ENCODE peak calls at places on chromosomes 5 and 9, in eight cellular contexts. M, P, W, U, G, D, Z and B are unnamed samples.
A peak's percentile ranks its signal among the peaks of the same experiment; 100 is the strongest.

GRCh38 chr9:137277329-137278041 is at the start of gene TOR4A:
- DNase-seq in M (peak; percentile 86), P (peak; percentile 63), W (peak; percentile 94), U (peak; percentile 89), G (peak; percentile 93), D (peak; percentile 81), Z (no peak), B (peak; percentile 80)

GRCh38 chr9:88077071-88077617 is 61.1 kb downstream of the SPATA31C2 start:
- DNase-seq in M (no peak), P (no peak), W (no peak), U (no peak), G (no peak), D (no peak), Z (no peak), B (no peak)

GRCh38 chr9:128494108-128494742 is 10.3 kb upstream of the GLE1 start:
- DNase-seq in M (no peak), P (peak; percentile 48), W (peak; percentile 87), U (no peak), G (peak; percentile 77), D (peak; percentile 58), Z (no peak), B (no peak)

GRCh38 chr9:26685857-26686256 is 206.7 kb downstream of the CAAP1 start:
- DNase-seq in M (peak; percentile 50), P (no peak), W (no peak), U (no peak), G (no peak), D (no peak), Z (no peak), B (no peak)

GRCh38 chr9:135480071-135480941 is 724 bp downstream of the PPP1R26 start:
- DNase-seq in M (peak; percentile 52), P (peak; percentile 20), W (no peak), U (peak; percentile 50), G (peak; percentile 41), D (peak; percentile 33), Z (peak; percentile 27), B (no peak)

GRCh38 chr5:177468329-177469058 is 4.9 kb downstream of the DBN1 start:
- DNase-seq in M (peak; percentile 30), P (peak; percentile 56), W (no peak), U (no peak), G (peak; percentile 77), D (peak; percentile 69), Z (no peak), B (no peak)

GRCh38 chr5:134247825-134248224 is 22.0 kb upstream of the PPP2CA start:
- DNase-seq in M (no peak), P (no peak), W (no peak), U (no peak), G (no peak), D (no peak), Z (no peak), B (no peak)

GRCh38 chr5:159456722-159457462 is 126.6 kb upstream of the IL12B start:
- DNase-seq in M (peak; percentile 72), P (no peak), W (no peak), U (peak; percentile 60), G (no peak), D (no peak), Z (no peak), B (peak; percentile 13)

GRCh38 chr9:125141751-125142150 is 1.6 kb downstream of the SCAI start:
- DNase-seq in M (no peak), P (no peak), W (no peak), U (no peak), G (no peak), D (no peak), Z (no peak), B (no peak)

GRCh38 chr9:33415152-33416038 is 13.0 kb upstream of the AQP7 start:
- DNase-seq in M (peak; percentile 96), P (peak; percentile 35), W (peak; percentile 92), U (peak; percentile 89), G (peak; percentile 72), D (peak; percentile 72), Z (peak; percentile 51), B (peak; percentile 68)

GRCh38 chr9:122786338-122786737 is 2.4 kb upstream of the OR5C1 start:
- DNase-seq in M (no peak), P (no peak), W (no peak), U (no peak), G (no peak), D (no peak), Z (no peak), B (no peak)

GRCh38 chr9:129840024-129840423 is 4.8 kb downstream of the USP20 start:
- DNase-seq in M (no peak), P (no peak), W (no peak), U (no peak), G (no peak), D (no peak), Z (no peak), B (no peak)

GRCh38 chr5:74586831-74587230 is 53.7 kb downstream of the ENC1 start:
- DNase-seq in M (no peak), P (no peak), W (no peak), U (no peak), G (no peak), D (no peak), Z (no peak), B (no peak)

GRCh38 chr9:33924978-33925797 is 108.2 kb downstream of the UBE2R2 start:
- DNase-seq in M (peak; percentile 57), P (peak; percentile 66), W (peak; percentile 68), U (peak; percentile 71), G (peak; percentile 37), D (no peak), Z (peak; percentile 58), B (peak; percentile 16)

GRCh38 chr5:143011621-143012020 is 241.4 kb downstream of the ARHGAP26 start:
- DNase-seq in M (no peak), P (peak; percentile 81), W (no peak), U (no peak), G (no peak), D (no peak), Z (no peak), B (no peak)

GRCh38 chr5:96924016-96924443 is 11.8 kb upstream of the LNPEP start:
- DNase-seq in M (peak; percentile 70), P (no peak), W (no peak), U (no peak), G (no peak), D (no peak), Z (no peak), B (no peak)

GRCh38 chr5:148910686-148911361 is 84.4 kb downstream of the ADRB2 start:
- DNase-seq in M (peak; percentile 100), P (peak; percentile 43), W (no peak), U (no peak), G (peak; percentile 33), D (peak; percentile 20), Z (no peak), B (peak; percentile 38)

GRCh38 chr5:103472820-103473219 is 89.8 kb downstream of the NUDT12 start:
- DNase-seq in M (peak; percentile 90), P (peak; percentile 64), W (no peak), U (peak; percentile 3), G (no peak), D (no peak), Z (no peak), B (no peak)

DNA sequence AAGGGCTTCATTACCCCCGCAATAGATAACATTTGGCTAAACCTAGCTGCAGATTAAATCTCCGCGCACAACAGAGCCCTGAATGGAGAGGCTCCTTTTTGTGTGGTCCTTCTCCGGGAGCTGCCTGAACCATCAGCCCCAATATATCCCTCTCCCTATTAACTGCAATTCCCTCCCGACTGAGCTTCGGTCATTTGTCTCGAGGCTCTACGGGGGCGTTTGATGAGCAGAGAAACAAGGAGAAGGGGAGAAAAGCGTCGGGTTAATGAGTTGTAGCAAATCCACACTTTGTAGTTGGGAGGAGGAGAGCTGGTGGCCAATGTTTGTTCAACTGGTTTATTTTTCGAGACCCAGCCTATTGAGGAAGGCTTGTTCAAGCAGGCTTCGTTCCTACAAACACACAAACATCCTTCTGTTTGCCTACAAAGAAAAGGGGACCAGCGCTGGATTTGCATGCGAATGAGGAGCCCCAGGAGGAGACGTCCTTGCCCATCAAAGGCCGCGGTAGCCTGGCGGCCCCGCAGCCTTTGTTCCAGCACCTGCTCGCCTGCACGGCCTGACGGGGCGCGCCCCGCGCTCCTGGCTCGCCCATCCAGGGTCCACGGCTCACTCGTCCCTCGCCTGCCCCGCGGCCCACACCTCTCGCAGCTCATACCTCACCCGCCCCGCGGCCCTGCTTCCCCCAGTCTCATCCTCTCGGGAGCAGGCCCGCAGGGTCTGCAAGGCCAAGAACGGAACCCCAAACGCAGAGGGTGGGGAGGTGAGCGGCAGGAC is 4.7 kb downstream of the FOXD1 start:
- DNase-seq in M (no peak), P (no peak), W (no peak), U (no peak), G (no peak), D (no peak), Z (no peak), B (no peak)
- H3K4me3 ChIP-seq in M (no peak overlapping the region), P (peak overlapping the region; percentile 71), W (no peak overlapping the region), U (no peak overlapping the region), G (no peak overlapping the region), D (no peak overlapping the region), Z (no peak overlapping the region), B (no peak overlapping the region)

DNA sequence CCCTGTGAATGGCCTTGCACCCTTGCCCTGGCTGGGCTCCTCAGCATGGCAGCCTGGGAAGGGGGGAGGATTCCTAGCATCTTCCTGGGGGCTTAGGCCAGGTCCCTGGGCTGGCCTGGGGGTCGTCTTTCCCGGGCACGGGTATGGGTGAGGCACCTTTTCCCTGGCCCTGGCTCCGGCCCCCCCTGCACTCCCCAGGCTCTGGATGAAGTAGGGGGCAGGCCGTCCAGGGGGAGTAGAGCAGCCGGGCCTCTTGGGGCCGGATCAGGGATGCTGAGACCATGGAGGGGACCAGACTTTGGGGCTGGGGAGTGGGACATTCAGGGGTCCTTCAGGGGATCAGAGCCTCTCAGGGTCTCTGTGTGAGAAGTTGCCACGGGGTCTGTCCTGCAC is 6.6 kb downstream of the RXRA start:
- DNase-seq in M (no peak), P (no peak), W (no peak), U (no peak), G (no peak), D (peak; percentile 8), Z (no peak), B (no peak)
- H3K4me3 ChIP-seq in M (no peak overlapping the region), P (no peak overlapping the region), W (no peak overlapping the region), U (no peak overlapping the region), G (no peak overlapping the region), D (peak overlapping the region; percentile 1), Z (no peak overlapping the region), B (no peak overlapping the region)

DNA sequence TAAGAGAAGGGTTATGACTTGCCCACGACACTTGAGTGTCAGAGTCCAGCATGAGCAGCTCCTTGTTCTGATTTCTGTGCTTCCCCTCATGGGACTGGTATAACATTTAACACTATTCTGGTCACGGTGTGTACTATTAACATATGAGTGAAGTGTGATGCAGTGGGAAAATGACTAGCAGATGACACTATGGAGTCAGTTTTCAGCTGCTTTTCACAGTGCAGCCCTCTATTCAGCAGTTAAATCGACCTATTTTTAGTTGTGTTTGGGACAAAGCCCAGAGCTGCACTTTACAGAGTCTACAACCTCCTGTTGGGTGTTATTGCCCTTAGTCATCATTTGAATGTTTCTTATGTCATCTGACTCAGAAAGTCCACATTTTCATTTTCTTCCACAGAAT is 59.1 kb downstream of the CHSY3 start:
- DNase-seq in M (peak; percentile 60), P (peak; percentile 95), W (no peak), U (no peak), G (no peak), D (no peak), Z (no peak), B (no peak)
- H3K4me3 ChIP-seq in M (no peak overlapping the region), P (no peak overlapping the region), W (no peak overlapping the region), U (no peak overlapping the region), G (no peak overlapping the region), D (peak overlapping the region; percentile 21), Z (no peak overlapping the region), B (no peak overlapping the region)

DNA sequence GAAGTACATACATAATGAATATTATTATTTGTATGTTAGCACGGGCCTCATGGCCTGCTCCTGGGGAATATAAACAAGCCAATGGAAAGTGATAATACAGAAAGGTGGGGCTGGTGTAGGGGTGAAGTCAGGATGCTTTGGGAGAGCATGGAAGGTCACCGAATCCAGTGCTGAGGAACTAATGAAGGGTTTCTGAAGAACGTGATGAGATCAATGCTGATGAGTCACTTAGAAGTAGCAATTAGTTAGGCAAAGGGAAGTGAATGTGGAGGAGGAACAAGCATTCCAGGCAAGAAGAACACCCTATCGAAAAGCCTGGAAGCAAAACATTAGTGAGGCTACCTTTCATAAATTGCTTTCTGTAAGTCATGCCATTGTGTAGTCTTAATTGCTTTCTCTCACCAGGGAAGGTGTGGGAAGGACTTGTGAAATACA is 2.1 kb downstream of the ANXA1 start:
- DNase-seq in M (no peak), P (no peak), W (no peak), U (peak; percentile 8), G (no peak), D (no peak), Z (no peak), B (no peak)
- H3K4me3 ChIP-seq in M (peak overlapping the region; percentile 86), P (peak overlapping the region; percentile 68), W (peak overlapping the region; percentile 88), U (peak overlapping the region; percentile 62), G (peak overlapping the region; percentile 99), D (peak overlapping the region; percentile 65), Z (no peak overlapping the region), B (peak overlapping the region; percentile 61)